ENCODE peak calls at places on chromosomes 12 and 14, in ten cellular contexts. F is PC-9, Q is uterus, E is IMR-90, M is right lobe of liver, L is psoas muscle, K is AG10803, C is H7, Y is mammary epithelial cell, R is bronchial epithelial cell. B is an unnamed sample.

GRCh38 chr12:70748809-70749208 is 111.6 kb upstream of the PTPRB start:
- DNase-seq in F (no peak), Q (no peak), E (no peak), M (no peak), L (no peak), K (no peak), C (no peak), Y (no peak), R (no peak), B (no peak)

GRCh38 chr12:127381043-127381668 is 885.8 kb upstream of the TMEM132C start:
- DNase-seq in F (peak), Q (no peak), E (no peak), M (no peak), L (no peak), K (peak), C (peak), Y (peak), R (no peak), B (peak)

GRCh38 chr12:24425601-24425970 is 476.1 kb upstream of the SOX5 start:
- DNase-seq in F (no peak), Q (no peak), E (peak), M (no peak), L (no peak), K (no peak), C (no peak), Y (no peak), R (no peak), B (no peak)

GRCh38 chr14:60356921-60357550 is 108.0 kb downstream of the PPM1A start:
- DNase-seq in F (no peak), Q (no peak), E (no peak), M (no peak), L (no peak), K (no peak), C (peak), Y (no peak), R (no peak), B (no peak)

GRCh38 chr12:49875115-49875720 is 28.5 kb downstream of the FAIM2 start:
- DNase-seq in F (no peak), Q (no peak), E (no peak), M (no peak), L (no peak), K (no peak), C (no peak), Y (no peak), R (no peak), B (no peak)

GRCh38 chr14:63766616-63767015 is 38.8 kb upstream of the SGPP1 start:
- DNase-seq in F (no peak), Q (no peak), E (no peak), M (no peak), L (no peak), K (no peak), C (no peak), Y (no peak), R (no peak), B (no peak)

GRCh38 chr14:92655802-92656201 is 92.6 kb downstream of the LGMN start:
- DNase-seq in F (no peak), Q (no peak), E (no peak), M (no peak), L (no peak), K (no peak), C (no peak), Y (no peak), R (no peak), B (no peak)

GRCh38 chr12:54372113-54372806 is 8.0 kb upstream of the GPR84 start:
- DNase-seq in F (no peak), Q (peak), E (no peak), M (no peak), L (peak), K (no peak), C (peak), Y (no peak), R (no peak), B (no peak)

GRCh38 chr12:1501695-1502440 is 92.5 kb downstream of the FBXL14 start:
- DNase-seq in F (no peak), Q (no peak), E (no peak), M (no peak), L (no peak), K (no peak), C (no peak), Y (no peak), R (no peak), B (no peak)

GRCh38 chr12:27400856-27401255 is 45.7 kb upstream of the SMCO2 start:
- DNase-seq in F (no peak), Q (no peak), E (no peak), M (no peak), L (no peak), K (peak), C (no peak), Y (no peak), R (no peak), B (no peak)

GRCh38 chr12:20604408-20604807 is 90.7 kb upstream of the SLCO1C1 start:
- DNase-seq in F (no peak), Q (no peak), E (no peak), M (no peak), L (no peak), K (no peak), C (no peak), Y (no peak), R (no peak), B (no peak)

GRCh38 chr12:124754949-124755800 is 108.5 kb downstream of the SCARB1 start:
- DNase-seq in F (no peak), Q (peak), E (peak), M (peak), L (peak), K (peak), C (peak), Y (peak), R (no peak), B (no peak)

GRCh38 chr14:105167303-105168092 is 1.1 kb downstream of the JAG2 start:
- DNase-seq in F (no peak), Q (no peak), E (no peak), M (no peak), L (peak), K (no peak), C (peak), Y (peak), R (peak), B (peak)

GRCh38 chr12:86903166-86903565 is 647.0 kb upstream of the MGAT4C start:
- DNase-seq in F (no peak), Q (no peak), E (no peak), M (no peak), L (no peak), K (no peak), C (no peak), Y (no peak), R (no peak), B (no peak)

GRCh38 chr12:42960087-42960527 is 370.6 kb upstream of the PRICKLE1 start:
- DNase-seq in F (peak), Q (no peak), E (peak), M (no peak), L (no peak), K (no peak), C (no peak), Y (peak), R (peak), B (no peak)

GRCh38 chr12:103077108-103077773 is 119.8 kb downstream of the ASCL1 start:
- DNase-seq in F (no peak), Q (no peak), E (no peak), M (peak), L (no peak), K (no peak), C (no peak), Y (no peak), R (no peak), B (no peak)

GRCh38 chr14:58272589-58273372 is 25.6 kb upstream of the ARID4A start:
- DNase-seq in F (no peak), Q (no peak), E (peak), M (peak), L (no peak), K (peak), C (no peak), Y (no peak), R (peak), B (no peak)

GRCh38 chr12:109759595-109759994 is 46.0 kb downstream of the FAM222A start:
- DNase-seq in F (no peak), Q (no peak), E (no peak), M (peak), L (peak), K (no peak), C (peak), Y (no peak), R (no peak), B (no peak)

GRCh38 chr12:94603434-94604068 is 46.8 kb downstream of the TMCC3 start:
- DNase-seq in F (no peak), Q (no peak), E (no peak), M (peak), L (no peak), K (no peak), C (peak), Y (no peak), R (peak), B (peak)

GRCh38 chr12:15757553-15758255 is 31.5 kb downstream of the EPS8 start:
- DNase-seq in F (peak), Q (peak), E (peak), M (no peak), L (no peak), K (peak), C (no peak), Y (peak), R (peak), B (peak)

GRCh38 chr14:77882098-77882497 is 82.2 kb downstream of the ADCK1 start:
- DNase-seq in F (peak), Q (no peak), E (no peak), M (no peak), L (peak), K (peak), C (no peak), Y (peak), R (no peak), B (no peak)

GRCh38 chr12:104115587-104115975 is 22.4 kb downstream of the NFYB start:
- DNase-seq in F (no peak), Q (no peak), E (no peak), M (no peak), L (no peak), K (peak), C (no peak), Y (no peak), R (no peak), B (no peak)

GRCh38 chr12:93050026-93050747 is 121.1 kb upstream of the EEA1 start:
- DNase-seq in F (no peak), Q (no peak), E (peak), M (no peak), L (no peak), K (peak), C (no peak), Y (peak), R (peak), B (no peak)

GRCh38 chr14:103260629-103261124 is 73.4 kb upstream of the EIF5 start:
- DNase-seq in F (peak), Q (peak), E (peak), M (peak), L (peak), K (peak), C (peak), Y (peak), R (peak), B (peak)

GRCh38 chr14:95409472-95410307 is 90.0 kb upstream of the CLMN start:
- DNase-seq in F (no peak), Q (no peak), E (no peak), M (no peak), L (no peak), K (no peak), C (no peak), Y (no peak), R (no peak), B (no peak)

GRCh38 chr12:788288-788687 is 35.9 kb downstream of the WNK1 start:
- DNase-seq in F (no peak), Q (no peak), E (no peak), M (no peak), L (no peak), K (no peak), C (no peak), Y (no peak), R (no peak), B (no peak)

GRCh38 chr12:87054225-87054624 is 798.0 kb upstream of the MGAT4C start:
- DNase-seq in F (no peak), Q (no peak), E (no peak), M (no peak), L (no peak), K (no peak), C (no peak), Y (no peak), R (no peak), B (no peak)

GRCh38 chr14:50383618-50384225 is 13.0 kb downstream of the CDKL1 start:
- DNase-seq in F (no peak), Q (no peak), E (no peak), M (no peak), L (no peak), K (peak), C (peak), Y (no peak), R (no peak), B (no peak)

GRCh38 chr14:54116972-54117371 is 160.3 kb upstream of the BMP4 start:
- DNase-seq in F (no peak), Q (no peak), E (peak), M (no peak), L (no peak), K (no peak), C (no peak), Y (peak), R (peak), B (no peak)

GRCh38 chr14:81669308-81669707 is 135.7 kb upstream of the SEL1L start:
- DNase-seq in F (no peak), Q (no peak), E (no peak), M (no peak), L (no peak), K (no peak), C (no peak), Y (no peak), R (no peak), B (no peak)

GRCh38 chr14:55223364-55223763 is 32.0 kb upstream of the DLGAP5 start:
- DNase-seq in F (no peak), Q (no peak), E (no peak), M (no peak), L (no peak), K (no peak), C (no peak), Y (no peak), R (no peak), B (no peak)

GRCh38 chr12:130916251-130916911 is 37.3 kb upstream of the ADGRD1 start:
- DNase-seq in F (peak), Q (peak), E (peak), M (peak), L (peak), K (peak), C (peak), Y (peak), R (peak), B (peak)

GRCh38 chr12:67780580-67781084 is 132.1 kb downstream of the DYRK2 start:
- DNase-seq in F (peak), Q (no peak), E (no peak), M (no peak), L (no peak), K (no peak), C (no peak), Y (no peak), R (peak), B (no peak)

GRCh38 chr12:27297576-27297975 is 35.1 kb upstream of the BMAL2 start:
- DNase-seq in F (no peak), Q (no peak), E (no peak), M (no peak), L (no peak), K (no peak), C (no peak), Y (no peak), R (no peak), B (no peak)

DNA sequence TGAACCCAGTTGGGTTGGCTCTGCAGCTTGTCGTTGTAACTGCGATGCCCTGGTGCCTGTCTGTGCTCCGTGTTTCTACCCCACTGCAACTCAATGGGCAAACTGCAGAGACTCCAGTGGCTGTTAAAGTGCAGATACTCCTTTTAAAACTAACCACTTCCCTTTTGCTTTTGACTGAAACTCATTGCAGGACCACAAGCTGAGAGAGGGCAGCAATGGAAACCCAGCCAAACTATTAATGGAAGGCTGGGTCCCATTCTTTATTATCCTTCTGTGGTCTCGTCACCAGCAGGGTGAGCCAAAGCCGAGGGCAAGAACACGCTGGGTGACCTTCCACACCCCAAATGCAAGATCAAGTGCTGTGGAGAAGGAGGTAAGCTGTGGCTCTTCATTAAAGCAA is 910.4 kb downstream of the VRK1 start:
- DNase-seq in F (no peak), Q (no peak), E (no peak), M (no peak), L (no peak), K (no peak), C (no peak), Y (no peak), R (no peak), B (no peak)
- H3K4me3 ChIP-seq in F (no peak), Q (no peak), E (no peak), M (no peak), L (no peak), K (no peak), C (no peak), Y (no peak), R (no peak), B (no peak)

DNA sequence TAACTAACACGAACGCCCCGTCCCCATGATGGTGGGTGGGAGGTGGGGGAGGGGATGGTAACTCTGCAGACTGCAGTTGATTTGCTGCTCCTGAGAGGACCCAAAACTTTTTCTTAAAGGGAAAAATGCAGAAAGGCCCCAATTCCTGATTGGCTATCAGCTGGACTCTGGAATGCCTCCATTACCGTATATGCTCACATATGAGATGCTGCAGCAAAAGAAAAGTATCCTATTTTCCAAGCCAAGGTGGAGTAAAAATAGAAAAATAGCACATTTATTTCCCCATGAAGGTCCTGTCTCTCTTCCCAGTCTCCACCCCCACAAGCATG is 139.2 kb upstream of the CCND2 start:
- DNase-seq in F (no peak), Q (no peak), E (no peak), M (no peak), L (no peak), K (no peak), C (peak), Y (no peak), R (no peak), B (no peak)
- H3K4me3 ChIP-seq in F (no peak), Q (no peak), E (no peak), M (no peak), L (no peak), K (no peak), C (peak), Y (no peak), R (no peak), B (no peak)

GRCh38 chr12:114812384-114812783 is 128.4 kb upstream of the TBX3 start:
- DNase-seq in F (no peak), Q (no peak), E (no peak), M (no peak), L (no peak), K (no peak), C (no peak), Y (no peak), R (no peak), B (no peak)

GRCh38 chr12:114809132-114809531 is 125.2 kb upstream of the TBX3 start:
- DNase-seq in F (no peak), Q (no peak), E (no peak), M (no peak), L (no peak), K (no peak), C (no peak), Y (no peak), R (no peak), B (no peak)

GRCh38 chr12:114817491-114818440 is 133.8 kb upstream of the TBX3 start:
- DNase-seq in F (no peak), Q (peak), E (no peak), M (no peak), L (no peak), K (no peak), C (no peak), Y (no peak), R (no peak), B (no peak)

GRCh38 chr12:114815157-114815556 is 131.2 kb upstream of the TBX3 start:
- DNase-seq in F (no peak), Q (no peak), E (no peak), M (no peak), L (no peak), K (no peak), C (peak), Y (no peak), R (no peak), B (no peak)

GRCh38 chr12:114812858-114813761 is 129.1 kb upstream of the TBX3 start:
- DNase-seq in F (no peak), Q (peak), E (peak), M (no peak), L (no peak), K (no peak), C (peak), Y (no peak), R (no peak), B (no peak)
- H3K4me3 ChIP-seq in F (peak), Q (peak), E (peak), M (no peak), L (no peak), K (no peak), C (no peak), Y (no peak), R (no peak), B (no peak)

GRCh38 chr14:99752486-99753121 is 40.6 kb upstream of the EML1 start:
- DNase-seq in F (peak), Q (no peak), E (peak), M (no peak), L (no peak), K (peak), C (peak), Y (peak), R (peak), B (no peak)
- H3K4me3 ChIP-seq in F (no peak), Q (no peak), E (no peak), M (no peak), L (no peak), K (no peak), C (no peak), Y (no peak), R (no peak), B (no peak)

DNA sequence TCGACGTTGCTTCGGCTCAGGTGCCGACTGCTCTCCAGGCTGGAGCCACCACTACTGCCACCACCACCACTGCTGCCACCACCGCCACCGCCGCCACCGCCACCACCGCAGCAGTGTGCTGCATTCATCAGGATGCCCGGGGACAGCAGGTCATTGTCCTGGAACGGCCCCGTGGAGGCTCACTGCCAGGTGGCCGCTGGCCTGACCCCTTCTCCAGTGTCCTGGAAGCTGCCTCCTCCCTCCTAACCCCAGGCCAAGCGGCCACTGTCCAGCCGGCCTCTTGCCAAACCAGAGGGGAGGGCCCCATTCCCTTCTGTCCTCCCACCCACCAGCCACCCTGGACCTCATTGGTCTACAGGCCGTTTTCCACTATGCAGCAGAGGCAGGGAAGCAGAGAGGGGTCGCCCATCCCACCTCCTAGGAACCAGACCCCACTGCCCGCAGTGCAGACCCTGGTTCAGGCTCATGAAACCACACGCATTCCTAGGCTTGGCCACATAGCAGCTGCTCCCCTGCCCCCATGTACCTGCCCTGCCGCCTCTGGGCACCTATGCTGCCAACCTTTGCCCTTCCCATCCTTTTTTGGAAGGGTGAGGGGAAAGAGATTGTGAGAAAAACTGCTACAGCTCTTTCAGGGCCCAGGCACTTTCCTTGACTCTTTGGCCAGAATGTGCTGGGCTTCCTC is 15.2 kb downstream of the ARL6IP4 start:
- DNase-seq in F (no peak), Q (no peak), E (no peak), M (peak), L (peak), K (no peak), C (no peak), Y (no peak), R (no peak), B (no peak)
- H3K4me3 ChIP-seq in F (no peak), Q (no peak), E (no peak), M (no peak), L (no peak), K (no peak), C (no peak), Y (no peak), R (no peak), B (no peak)

GRCh38 chr12:3751151-3752095 is 1.5 kb downstream of the CRACR2A start:
- DNase-seq in F (no peak), Q (no peak), E (no peak), M (peak), L (no peak), K (no peak), C (no peak), Y (no peak), R (no peak), B (no peak)
- H3K4me3 ChIP-seq in F (no peak), Q (no peak), E (no peak), M (no peak), L (no peak), K (peak), C (no peak), Y (no peak), R (no peak), B (peak)

GRCh38 chr12:57737467-57738141 is 938 bp downstream of the AGAP2 start:
- DNase-seq in F (no peak), Q (no peak), E (peak), M (no peak), L (no peak), K (no peak), C (peak), Y (no peak), R (no peak), B (no peak)

GRCh38 chr12:57735198-57735855 is 3.2 kb downstream of the AGAP2 start:
- DNase-seq in F (no peak), Q (no peak), E (no peak), M (no peak), L (no peak), K (no peak), C (peak), Y (no peak), R (no peak), B (no peak)

GRCh38 chr12:57734586-57734985 is 4.0 kb downstream of the AGAP2 start:
- DNase-seq in F (no peak), Q (no peak), E (no peak), M (no peak), L (no peak), K (no peak), C (no peak), Y (no peak), R (no peak), B (no peak)

GRCh38 chr12:57736743-57737466 is 1.6 kb downstream of the AGAP2 start:
- DNase-seq in F (no peak), Q (no peak), E (no peak), M (no peak), L (no peak), K (no peak), C (peak), Y (no peak), R (no peak), B (no peak)

GRCh38 chr12:57735952-57736742 is 2.4 kb downstream of the AGAP2 start:
- DNase-seq in F (peak), Q (no peak), E (peak), M (no peak), L (no peak), K (no peak), C (peak), Y (peak), R (no peak), B (peak)
- H3K4me3 ChIP-seq in F (no peak), Q (no peak), E (no peak), M (no peak), L (peak), K (no peak), C (peak), Y (peak), R (no peak), B (peak)

B was measured in MG63.